ENCODE peak calls at places on chromosomes 16 and 17, in nine cellular contexts. V, C, R, A, O, U, D, T and I are unnamed samples.

GRCh38 chr17:15436399-15437369 is 30.7 kb downstream of the CDRT4 start:
- DNase-seq in O (no peak), U (no peak), D (peak), A (peak), V (peak), R (peak), T (peak), C (peak), I (no peak)

GRCh38 chr16:88662222-88662842 is 559 bp downstream of the MVD start:
- DNase-seq in U (no peak), A (peak), O (no peak), V (no peak), D (no peak), C (no peak), T (no peak), R (no peak), I (no peak)

GRCh38 chr16:77599793-77600415 is 122.4 kb upstream of the NUDT7 start:
- DNase-seq in V (no peak), O (no peak), D (peak), R (no peak), U (no peak), C (no peak), A (peak), T (no peak), I (no peak)

GRCh38 chr17:78232774-78233173 is 1.3 kb downstream of the TMEM235 start:
- DNase-seq in A (no peak), T (no peak), U (no peak), O (no peak), C (no peak), R (no peak), V (no peak), D (no peak), I (no peak)

GRCh38 chr17:43431741-43432523 is 33.1 kb downstream of the ARL4D start:
- DNase-seq in C (no peak), T (peak), R (no peak), A (no peak), U (no peak), O (no peak), V (no peak), D (peak), I (no peak)

GRCh38 chr17:80948961-80949450 is 42.6 kb upstream of the CHMP6 start:
- DNase-seq in T (peak), D (no peak), R (no peak), O (no peak), V (no peak), U (no peak), A (no peak), C (no peak), I (peak)

GRCh38 chr16:64866026-64866425 is 255.8 kb downstream of the CDH11 start:
- DNase-seq in C (no peak), A (no peak), V (no peak), T (no peak), D (no peak), R (no peak), U (no peak), O (no peak), I (no peak)

GRCh38 chr17:81727324-81728031 is 15.4 kb downstream of the SLC25A10 start:
- DNase-seq in A (peak), D (no peak), C (no peak), V (no peak), R (no peak), T (no peak), U (no peak), O (no peak), I (no peak)

GRCh38 chr16:24013733-24014645 is 178.2 kb downstream of the PRKCB start:
- DNase-seq in V (no peak), U (no peak), D (no peak), R (peak), A (peak), C (no peak), O (no peak), T (no peak), I (no peak)

GRCh38 chr17:30476726-30477082 is 504 bp upstream of the GOSR1 start:
- DNase-seq in O (no peak), V (no peak), U (no peak), D (peak), R (peak), C (no peak), T (no peak), A (no peak), I (no peak)

GRCh38 chr17:27384261-27384701 is 72.0 kb upstream of the KSR1 start:
- DNase-seq in C (peak), D (peak), A (peak), U (peak), V (peak), T (peak), O (peak), R (no peak), I (no peak)

GRCh38 chr17:50344712-50345380 is 1.1 kb upstream of the XYLT2 start:
- DNase-seq in U (no peak), R (no peak), T (no peak), C (no peak), V (no peak), D (no peak), A (no peak), O (no peak), I (no peak)

GRCh38 chr16:67150058-67150832 is 553 bp downstream of the B3GNT9 start:
- DNase-seq in U (no peak), V (no peak), R (no peak), O (no peak), D (peak), A (no peak), T (peak), C (no peak), I (no peak)

GRCh38 chr16:53614346-53614745 is 89.3 kb downstream of the RPGRIP1L start:
- DNase-seq in A (no peak), T (no peak), C (no peak), O (no peak), V (no peak), U (no peak), R (no peak), D (peak), I (no peak)

GRCh38 chr17:38982858-38983746 is 15.9 kb upstream of the FBXO47 start:
- DNase-seq in A (peak), U (no peak), V (peak), O (no peak), D (peak), C (no peak), T (peak), R (peak), I (no peak)

GRCh38 chr17:48420823-48421222 is 9.2 kb downstream of the SKAP1 start:
- DNase-seq in R (no peak), O (no peak), A (no peak), T (no peak), U (no peak), V (no peak), D (no peak), C (no peak), I (no peak)

GRCh38 chr16:9518054-9518453 is 426.6 kb downstream of the HAPSTR1 start:
- DNase-seq in O (no peak), C (no peak), T (peak), U (no peak), D (peak), V (no peak), A (no peak), R (no peak), I (no peak)

GRCh38 chr17:350706-351435 is 1.7 kb downstream of the RPH3AL start:
- DNase-seq in O (no peak), T (peak), C (peak), A (peak), D (peak), U (no peak), V (no peak), R (no peak), I (no peak)

GRCh38 chr16:57798267-57798810 is 4.0 kb downstream of the KIFC3 start:
- DNase-seq in C (no peak), U (no peak), A (no peak), D (no peak), T (no peak), V (no peak), R (no peak), O (no peak), I (no peak)

GRCh38 chr17:5092139-5093010 is 14.1 kb downstream of the ZFP3 start:
- DNase-seq in V (no peak), C (no peak), A (no peak), D (no peak), O (no peak), T (no peak), U (no peak), R (no peak), I (no peak)

GRCh38 chr17:18069101-18069500 is 18.6 kb upstream of the DRG2 start:
- DNase-seq in C (no peak), R (no peak), U (no peak), D (no peak), T (no peak), O (no peak), A (no peak), V (no peak), I (no peak)

GRCh38 chr16:60686824-60687223 is 1349.4 kb downstream of the CDH8 start:
- DNase-seq in C (no peak), T (no peak), O (no peak), R (no peak), D (no peak), U (no peak), V (no peak), A (no peak), I (no peak)

GRCh38 chr16:68345958-68346635 is 35.3 kb downstream of the PRMT7 start:
- DNase-seq in A (no peak), V (no peak), T (no peak), U (no peak), D (no peak), O (no peak), R (no peak), C (peak), I (no peak)

GRCh38 chr16:29154100-29154499 is 169.2 kb downstream of the LAT start:
- DNase-seq in R (no peak), D (no peak), O (no peak), A (no peak), C (no peak), U (no peak), T (no peak), V (no peak), I (no peak)

GRCh38 chr17:47696717-47697642 is 3.0 kb downstream of the TBKBP1 start:
- DNase-seq in A (no peak), C (peak), D (no peak), U (no peak), T (peak), R (no peak), V (no peak), O (no peak), I (no peak)

GRCh38 chr17:6480325-6480675 is 36.0 kb downstream of the PIMREG start:
- DNase-seq in R (no peak), D (no peak), A (no peak), V (no peak), O (no peak), C (no peak), T (no peak), U (no peak), I (no peak)

GRCh38 chr17:73706858-73707257 is 62.6 kb upstream of the SDK2 start:
- DNase-seq in T (no peak), A (no peak), C (no peak), U (no peak), O (no peak), D (no peak), V (no peak), R (no peak), I (no peak)

GRCh38 chr17:13353590-13353989 is 248.1 kb downstream of the HS3ST3A1 start:
- DNase-seq in V (no peak), A (no peak), C (no peak), R (no peak), U (no peak), D (peak), T (no peak), O (no peak), I (no peak)

GRCh38 chr16:14600164-14600563 is 29.9 kb downstream of the PARN start:
- DNase-seq in O (no peak), A (no peak), U (no peak), C (no peak), T (no peak), R (no peak), D (peak), V (no peak), I (no peak)

GRCh38 chr16:57962756-57963155 is 8.2 kb downstream of the CNGB1 start:
- DNase-seq in A (no peak), D (no peak), R (no peak), C (no peak), T (no peak), U (no peak), V (no peak), O (no peak), I (no peak)

GRCh38 chr16:68644715-68645493 is at the start of gene CDH3:
- DNase-seq in D (peak), R (peak), C (no peak), T (peak), O (no peak), A (peak), V (no peak), U (no peak), I (no peak)

GRCh38 chr17:19718041-19718612 is 1.7 kb upstream of the SLC47A2 start:
- DNase-seq in V (no peak), C (no peak), A (no peak), T (no peak), R (no peak), O (no peak), U (no peak), D (no peak), I (no peak)

GRCh38 chr17:47423406-47424295 is 99.9 kb downstream of the EFCAB13 start:
- DNase-seq in R (no peak), C (no peak), A (peak), V (no peak), U (no peak), O (no peak), D (peak), T (no peak), I (no peak)

GRCh38 chr17:31394544-31394943 is 3.1 kb downstream of the RAB11FIP4 start:
- DNase-seq in U (peak), C (no peak), R (no peak), T (peak), A (no peak), D (peak), V (peak), O (no peak), I (peak)

GRCh38 chr16:4239020-4239419 is 2.9 kb downstream of the SRL start:
- DNase-seq in R (no peak), V (no peak), C (peak), U (no peak), T (no peak), D (no peak), A (no peak), O (no peak), I (no peak)

GRCh38 chr17:37142294-37142944 is 193.7 kb downstream of the AATF start:
- DNase-seq in A (no peak), R (no peak), U (no peak), C (no peak), V (no peak), O (no peak), T (no peak), D (no peak), I (no peak)

GRCh38 chr16:73560497-73560896 is 512.6 kb upstream of the ZFHX3 start:
- DNase-seq in R (no peak), A (no peak), T (no peak), V (no peak), U (no peak), D (no peak), O (no peak), C (no peak), I (no peak)

GRCh38 chr16:73565263-73565662 is 517.3 kb upstream of the ZFHX3 start:
- DNase-seq in D (no peak), R (no peak), U (no peak), T (no peak), O (no peak), C (no peak), V (no peak), A (no peak), I (no peak)

GRCh38 chr16:73568769-73569168 is 520.8 kb upstream of the ZFHX3 start:
- DNase-seq in O (no peak), V (no peak), A (no peak), R (no peak), T (no peak), U (no peak), C (no peak), D (no peak), I (no peak)

GRCh38 chr16:73565925-73566324 is 518.0 kb upstream of the ZFHX3 start:
- DNase-seq in V (no peak), T (no peak), C (no peak), A (no peak), O (no peak), D (no peak), R (no peak), U (no peak), I (no peak)

DNA sequence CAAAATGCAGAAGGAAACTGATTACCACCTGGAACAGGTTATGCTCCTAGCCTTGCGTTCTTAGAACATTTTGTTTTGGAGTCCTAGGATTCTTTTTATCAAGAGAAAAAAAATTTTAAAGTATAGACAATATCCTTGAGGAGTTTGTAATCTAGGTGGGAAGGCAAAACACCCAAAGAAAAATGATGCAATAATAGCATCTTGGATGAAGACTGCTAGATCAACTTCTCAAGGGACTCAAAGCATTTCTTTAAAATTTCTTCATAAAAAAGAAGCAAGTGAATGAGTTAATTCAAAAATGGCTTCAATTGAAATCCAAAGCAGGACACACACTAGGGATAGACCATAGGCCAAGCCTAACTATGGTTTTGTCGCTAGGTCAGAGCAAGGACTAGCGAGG is 515.8 kb upstream of the ZFHX3 start:
- DNase-seq in A (no peak), V (no peak), T (no peak), C (no peak), O (no peak), R (no peak), D (no peak), U (no peak), I (no peak)
- TF ChIP-seq CTCF in A (no peak), V (no peak), T (no peak), C (no peak), O (no peak), R (no peak), D (no peak), U (no peak), I (no peak)

GRCh38 chr16:87305505-87306391 is 11.4 kb downstream of the C16orf95 start:
- DNase-seq in C (no peak), A (no peak), O (no peak), R (no peak), V (peak), T (no peak), U (no peak), D (peak), I (no peak)
- TF ChIP-seq CTCF in C (no peak), A (no peak), O (no peak), R (no peak), V (peak), T (no peak), U (no peak), D (peak), I (no peak)

GRCh38 chr16:6684076-6684673 is 648.5 kb upstream of the RBFOX1 start:
- DNase-seq in C (no peak), A (peak), U (no peak), R (no peak), T (no peak), D (no peak), V (no peak), O (no peak), I (no peak)
- TF ChIP-seq CTCF in C (no peak), A (peak), U (peak), R (no peak), T (no peak), D (no peak), V (no peak), O (no peak), I (no peak)

GRCh38 chr16:48538746-48539484 is 71.1 kb downstream of the N4BP1 start:
- DNase-seq in T (no peak), D (no peak), R (no peak), O (no peak), U (no peak), V (no peak), A (no peak), C (no peak), I (no peak)
- TF ChIP-seq CTCF in T (no peak), D (peak), R (no peak), O (no peak), U (peak), V (peak), A (peak), C (no peak), I (no peak)